ENCODE peak calls at places on chromosomes 13 and 19, in six cellular contexts. One of them, this sample, is unnamed.

GRCh38 chr13:60970736-60971135 is 444.9 kb downstream of the PCDH20 start:
- DNase-seq in endodermal cell: peak
- DNase-seq in bronchial epithelial cell: no peak
- DNase-seq in progenitor cell of endocrine pancreas: no peak
- DNase-seq in GM10248: no peak
- DNase-seq in CD8-positive, alpha-beta T cell: no peak
- DNase-seq in this sample: no peak

GRCh38 chr13:20528451-20528850 is 2.8 kb upstream of the CRYL1 start:
- DNase-seq in endodermal cell: no peak
- DNase-seq in bronchial epithelial cell: no peak
- DNase-seq in progenitor cell of endocrine pancreas: no peak
- DNase-seq in GM10248: peak
- DNase-seq in CD8-positive, alpha-beta T cell: no peak
- DNase-seq in this sample: no peak

GRCh38 chr13:74708629-74709028 is 574.4 kb upstream of the KLF12 start:
- DNase-seq in endodermal cell: no peak
- DNase-seq in bronchial epithelial cell: no peak
- DNase-seq in progenitor cell of endocrine pancreas: no peak
- DNase-seq in GM10248: no peak
- DNase-seq in CD8-positive, alpha-beta T cell: no peak
- DNase-seq in this sample: no peak

GRCh38 chr19:45825917-45826893 is 11.1 kb upstream of the RSPH6A start:
- DNase-seq in endodermal cell: no peak
- DNase-seq in bronchial epithelial cell: no peak
- DNase-seq in progenitor cell of endocrine pancreas: no peak
- DNase-seq in GM10248: no peak
- DNase-seq in CD8-positive, alpha-beta T cell: no peak
- DNase-seq in this sample: no peak

GRCh38 chr13:51922771-51923480 is 61.2 kb downstream of the CCDC70 start:
- DNase-seq in endodermal cell: peak
- DNase-seq in bronchial epithelial cell: no peak
- DNase-seq in progenitor cell of endocrine pancreas: no peak
- DNase-seq in GM10248: no peak
- DNase-seq in CD8-positive, alpha-beta T cell: no peak
- DNase-seq in this sample: no peak

GRCh38 chr19:57192064-57192395 is 730 bp downstream of the ZNF264 start:
- DNase-seq in endodermal cell: no peak
- DNase-seq in bronchial epithelial cell: no peak
- DNase-seq in progenitor cell of endocrine pancreas: no peak
- DNase-seq in GM10248: no peak
- DNase-seq in CD8-positive, alpha-beta T cell: no peak
- DNase-seq in this sample: no peak

GRCh38 chr13:32881792-32882175 is 134.4 kb upstream of the KL start:
- DNase-seq in endodermal cell: no peak
- DNase-seq in bronchial epithelial cell: peak
- DNase-seq in progenitor cell of endocrine pancreas: no peak
- DNase-seq in GM10248: no peak
- DNase-seq in CD8-positive, alpha-beta T cell: no peak
- DNase-seq in this sample: no peak

GRCh38 chr19:1491849-1492170 is 829 bp downstream of the REEP6 start:
- DNase-seq in endodermal cell: no peak
- DNase-seq in bronchial epithelial cell: no peak
- DNase-seq in progenitor cell of endocrine pancreas: no peak
- DNase-seq in GM10248: no peak
- DNase-seq in CD8-positive, alpha-beta T cell: no peak
- DNase-seq in this sample: no peak

GRCh38 chr13:32503727-32504126 is 34.9 kb downstream of the N4BP2L2 start:
- DNase-seq in endodermal cell: no peak
- DNase-seq in bronchial epithelial cell: no peak
- DNase-seq in progenitor cell of endocrine pancreas: no peak
- DNase-seq in GM10248: no peak
- DNase-seq in CD8-positive, alpha-beta T cell: no peak
- DNase-seq in this sample: no peak

GRCh38 chr19:32349724-32350475 is 4.5 kb downstream of the ZNF507 start:
- DNase-seq in endodermal cell: no peak
- DNase-seq in bronchial epithelial cell: no peak
- DNase-seq in progenitor cell of endocrine pancreas: no peak
- DNase-seq in GM10248: no peak
- DNase-seq in CD8-positive, alpha-beta T cell: no peak
- DNase-seq in this sample: no peak

DNA sequence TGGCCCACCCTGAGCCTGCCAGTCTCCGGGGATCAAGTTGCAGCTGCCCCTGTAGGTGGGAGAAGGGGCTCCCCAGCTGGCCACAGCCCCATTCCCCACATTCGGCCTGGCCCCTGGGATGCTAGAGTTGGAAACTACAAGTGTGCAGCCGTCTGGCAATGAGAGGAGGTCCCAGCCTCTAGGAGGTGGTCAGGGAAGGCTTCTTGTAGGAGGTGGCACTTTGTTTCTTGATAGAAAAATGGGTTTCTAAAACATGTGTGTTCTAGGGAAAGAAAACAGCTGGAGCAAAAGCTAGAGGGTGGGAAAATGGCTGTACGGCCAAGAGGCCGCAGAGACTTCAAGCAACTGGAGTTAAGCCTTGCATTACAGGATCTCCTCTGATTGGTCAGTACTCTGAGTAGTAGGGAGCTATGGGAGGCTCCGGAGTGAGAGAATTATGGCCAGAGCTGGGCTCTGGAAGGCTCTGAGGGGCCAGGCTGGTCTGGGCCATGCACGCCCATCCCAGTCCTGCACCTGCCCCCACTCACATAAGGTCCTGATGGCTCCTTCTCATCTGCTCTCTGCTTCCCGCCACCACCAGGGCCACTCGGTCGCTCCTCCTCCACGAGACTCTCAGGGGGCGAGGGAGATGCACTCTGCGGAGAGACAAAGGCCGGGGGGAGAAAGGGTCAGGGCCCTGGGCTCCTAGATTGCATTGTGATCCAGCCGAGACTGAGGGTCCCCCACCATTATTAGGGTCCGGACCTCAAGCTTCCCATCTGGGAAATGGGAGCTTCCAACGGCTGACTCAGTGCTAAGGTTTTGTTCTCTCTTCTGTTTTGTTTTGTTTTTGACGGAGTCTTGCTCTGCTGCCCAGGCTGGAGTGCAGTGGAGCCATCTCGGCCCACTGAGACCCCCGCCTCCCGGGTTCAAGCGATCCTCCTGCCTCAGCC is 13.7 kb downstream of the TLE2 start:
- DNase-seq in endodermal cell: no peak
- DNase-seq in bronchial epithelial cell: no peak
- DNase-seq in progenitor cell of endocrine pancreas: no peak
- DNase-seq in GM10248: no peak
- DNase-seq in CD8-positive, alpha-beta T cell: no peak
- DNase-seq in this sample: no peak
- TF ChIP-seq CTCF in endodermal cell: no peak
- TF ChIP-seq CTCF in bronchial epithelial cell: no peak
- TF ChIP-seq CTCF in progenitor cell of endocrine pancreas: no peak
- TF ChIP-seq CTCF in GM10248: no peak
- TF ChIP-seq CTCF in CD8-positive, alpha-beta T cell: no peak
- TF ChIP-seq CTCF in this sample: no peak

GRCh38 chr19:50328257-50329145 is 676 bp downstream of the KCNC3 start:
- DNase-seq in endodermal cell: peak
- DNase-seq in bronchial epithelial cell: no peak
- DNase-seq in progenitor cell of endocrine pancreas: no peak
- DNase-seq in GM10248: peak
- DNase-seq in CD8-positive, alpha-beta T cell: no peak
- DNase-seq in this sample: no peak
- TF ChIP-seq CTCF in endodermal cell: peak
- TF ChIP-seq CTCF in bronchial epithelial cell: no peak
- TF ChIP-seq CTCF in progenitor cell of endocrine pancreas: peak
- TF ChIP-seq CTCF in GM10248: peak
- TF ChIP-seq CTCF in CD8-positive, alpha-beta T cell: no peak
- TF ChIP-seq CTCF in this sample: no peak

DNA sequence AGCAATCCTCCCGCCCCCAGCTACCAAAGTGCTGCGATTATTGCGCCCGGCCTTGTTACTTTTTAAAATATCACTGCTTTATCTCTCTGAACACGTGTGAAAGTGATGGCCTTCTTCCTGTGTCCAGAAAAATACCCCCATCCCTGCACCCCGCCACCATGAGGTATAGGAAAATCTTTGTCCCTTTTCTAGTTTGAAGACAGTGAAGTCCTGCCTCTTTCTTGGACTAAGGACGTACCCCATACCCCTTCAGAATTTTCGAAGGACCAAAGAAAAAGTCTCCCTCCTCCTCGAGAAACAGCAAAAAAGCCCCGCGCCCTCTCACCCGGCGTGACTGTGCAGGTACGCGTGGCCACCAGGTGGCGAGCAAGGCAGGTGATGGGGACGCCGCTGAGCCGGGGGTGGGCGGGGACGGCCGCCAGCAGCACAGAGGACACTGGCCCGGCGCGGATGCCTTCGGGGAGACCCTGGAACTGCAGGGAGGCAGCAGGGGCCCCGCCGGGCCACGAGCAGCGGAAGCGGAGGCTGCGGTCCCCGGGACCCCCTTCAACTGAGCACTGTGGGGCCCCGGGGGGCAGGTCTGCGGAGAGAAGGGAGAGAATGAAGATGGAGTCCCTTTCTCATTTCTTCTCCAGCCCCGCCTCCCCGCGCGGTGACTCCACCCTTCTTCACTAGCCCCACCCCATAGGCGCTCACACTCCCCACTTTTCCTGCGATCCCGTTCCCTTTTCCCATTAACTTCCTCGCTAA is 3.2 kb downstream of the VSIG10L start:
- DNase-seq in endodermal cell: peak
- DNase-seq in bronchial epithelial cell: peak
- DNase-seq in progenitor cell of endocrine pancreas: peak
- DNase-seq in GM10248: peak
- DNase-seq in CD8-positive, alpha-beta T cell: peak
- DNase-seq in this sample: peak
- TF ChIP-seq CTCF in endodermal cell: peak
- TF ChIP-seq CTCF in bronchial epithelial cell: peak
- TF ChIP-seq CTCF in progenitor cell of endocrine pancreas: peak
- TF ChIP-seq CTCF in GM10248: peak
- TF ChIP-seq CTCF in CD8-positive, alpha-beta T cell: peak
- TF ChIP-seq CTCF in this sample: no peak

DNA sequence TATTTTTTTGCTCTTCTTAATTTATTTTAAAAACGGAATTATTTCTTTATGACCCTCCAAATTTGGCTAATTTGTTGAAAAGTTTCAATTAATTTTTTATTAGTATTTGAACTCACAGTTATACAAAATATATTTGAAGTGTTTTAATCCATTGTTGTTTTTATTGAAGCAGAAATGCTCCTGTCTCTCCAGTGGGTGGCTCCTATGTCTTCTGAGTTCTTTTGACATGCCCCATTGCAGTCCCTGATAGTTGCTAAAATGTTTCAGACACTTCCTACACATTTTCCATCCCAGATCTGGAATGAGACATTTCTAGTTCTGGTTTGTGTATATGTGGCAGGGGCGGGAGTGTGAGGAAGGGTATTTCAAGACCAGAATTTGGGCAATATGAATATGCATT is 579.4 kb upstream of the PRR20A start:
- DNase-seq in endodermal cell: no peak
- DNase-seq in bronchial epithelial cell: peak
- DNase-seq in progenitor cell of endocrine pancreas: no peak
- DNase-seq in GM10248: no peak
- DNase-seq in CD8-positive, alpha-beta T cell: no peak
- DNase-seq in this sample: no peak
- TF ChIP-seq CTCF in endodermal cell: peak
- TF ChIP-seq CTCF in bronchial epithelial cell: peak
- TF ChIP-seq CTCF in progenitor cell of endocrine pancreas: peak
- TF ChIP-seq CTCF in GM10248: no peak
- TF ChIP-seq CTCF in CD8-positive, alpha-beta T cell: no peak
- TF ChIP-seq CTCF in this sample: no peak

GRCh38 chr13:49679244-49679643 is 12.0 kb downstream of the EBPL start:
- DNase-seq in endodermal cell: peak
- DNase-seq in bronchial epithelial cell: no peak
- DNase-seq in progenitor cell of endocrine pancreas: no peak
- DNase-seq in GM10248: peak
- DNase-seq in CD8-positive, alpha-beta T cell: no peak
- DNase-seq in this sample: no peak
- TF ChIP-seq CTCF in endodermal cell: no peak
- TF ChIP-seq CTCF in bronchial epithelial cell: peak
- TF ChIP-seq CTCF in progenitor cell of endocrine pancreas: no peak
- TF ChIP-seq CTCF in GM10248: peak
- TF ChIP-seq CTCF in CD8-positive, alpha-beta T cell: no peak
- TF ChIP-seq CTCF in this sample: no peak

DNA sequence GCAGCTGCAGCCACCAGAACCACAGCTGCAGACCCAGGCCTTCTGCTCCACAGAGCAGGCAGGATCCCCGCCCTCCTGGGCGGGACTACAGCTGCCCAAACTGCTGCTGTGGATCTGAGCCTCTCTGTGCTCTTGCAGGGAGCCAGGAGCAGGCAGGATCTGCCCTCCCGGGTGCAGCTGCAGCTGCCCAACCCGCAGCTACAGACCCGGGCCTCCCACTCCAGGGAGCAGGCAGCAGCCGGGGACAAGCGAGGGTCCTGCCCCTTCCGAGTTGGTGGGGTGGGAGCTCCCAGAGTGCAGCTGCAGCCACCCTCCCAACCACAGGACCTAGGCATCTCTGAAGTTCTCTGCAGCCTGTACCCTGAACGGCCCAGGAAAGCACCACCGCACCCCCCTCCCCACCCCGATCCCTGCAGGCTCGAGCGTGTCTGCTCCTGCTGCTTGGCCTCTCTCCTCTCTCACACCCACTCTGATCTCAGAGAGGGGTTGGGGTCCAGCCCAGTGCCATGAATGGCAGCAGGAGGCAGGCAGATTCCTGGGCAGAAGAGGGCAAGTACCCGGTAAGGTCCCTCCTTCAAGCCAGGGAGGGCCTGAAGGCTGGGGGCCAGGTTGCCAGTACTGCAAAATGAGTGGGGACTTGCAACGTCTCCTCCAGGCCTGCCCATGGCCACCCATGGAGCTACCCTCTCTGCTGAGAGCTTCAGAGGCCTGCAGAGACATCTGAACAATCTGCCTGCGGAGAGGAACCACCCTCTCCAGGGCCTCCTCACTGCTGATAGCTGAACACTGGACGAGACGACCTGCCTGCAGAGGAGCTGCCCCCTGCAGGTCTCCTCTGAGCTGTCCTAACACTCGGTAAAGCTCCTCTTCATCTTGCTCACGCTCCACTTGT is 16.4 kb upstream of the EMP3 start:
- DNase-seq in endodermal cell: peak
- DNase-seq in bronchial epithelial cell: peak
- DNase-seq in progenitor cell of endocrine pancreas: no peak
- DNase-seq in GM10248: no peak
- DNase-seq in CD8-positive, alpha-beta T cell: no peak
- DNase-seq in this sample: no peak
- TF ChIP-seq CTCF in endodermal cell: peak
- TF ChIP-seq CTCF in bronchial epithelial cell: peak
- TF ChIP-seq CTCF in progenitor cell of endocrine pancreas: peak
- TF ChIP-seq CTCF in GM10248: peak
- TF ChIP-seq CTCF in CD8-positive, alpha-beta T cell: no peak
- TF ChIP-seq CTCF in this sample: no peak

GRCh38 chr19:43774103-43774939 is 6.5 kb downstream of the KCNN4 start:
- DNase-seq in endodermal cell: peak
- DNase-seq in bronchial epithelial cell: peak
- DNase-seq in progenitor cell of endocrine pancreas: peak
- DNase-seq in GM10248: no peak
- DNase-seq in CD8-positive, alpha-beta T cell: no peak
- DNase-seq in this sample: no peak
- TF ChIP-seq CTCF in endodermal cell: peak
- TF ChIP-seq CTCF in bronchial epithelial cell: peak
- TF ChIP-seq CTCF in progenitor cell of endocrine pancreas: peak
- TF ChIP-seq CTCF in GM10248: no peak
- TF ChIP-seq CTCF in CD8-positive, alpha-beta T cell: no peak
- TF ChIP-seq CTCF in this sample: peak

GRCh38 chr19:5665781-5666513 is 14.4 kb downstream of the MICOS13 start:
- DNase-seq in endodermal cell: no peak
- DNase-seq in bronchial epithelial cell: peak
- DNase-seq in progenitor cell of endocrine pancreas: no peak
- DNase-seq in GM10248: no peak
- DNase-seq in CD8-positive, alpha-beta T cell: no peak
- DNase-seq in this sample: no peak
- TF ChIP-seq CTCF in endodermal cell: peak
- TF ChIP-seq CTCF in bronchial epithelial cell: peak
- TF ChIP-seq CTCF in progenitor cell of endocrine pancreas: no peak
- TF ChIP-seq CTCF in GM10248: no peak
- TF ChIP-seq CTCF in CD8-positive, alpha-beta T cell: no peak
- TF ChIP-seq CTCF in this sample: no peak